ENCODE peak calls at places on chromosomes 5 and 9, in four cellular contexts. I is psoas muscle, O is cardiac muscle cell, W is pancreas. V is an unnamed sample.
A peak's percentile ranks its signal among the peaks of the same experiment; 100 is the strongest.

GRCh38 chr9:110427497-110428104 is 89.9 kb upstream of the TXNDC8 start:
- DNase-seq in I (no peak), O (peak; percentile 52), W (no peak), V (no peak)

GRCh38 chr5:11609570-11610322 is 294.5 kb downstream of the CTNND2 start:
- DNase-seq in I (no peak), O (no peak), W (no peak), V (no peak)

GRCh38 chr5:132813599-132814440 is 718 bp downstream of the SOWAHA start:
- DNase-seq in I (peak; percentile 59), O (no peak), W (peak; percentile 87), V (peak; percentile 60)

GRCh38 chr5:158406884-158407790 is 548.2 kb upstream of the CLINT1 start:
- DNase-seq in I (no peak), O (peak; percentile 80), W (no peak), V (no peak)

GRCh38 chr5:172439785-172440480 is 14.4 kb downstream of the SH3PXD2B start:
- DNase-seq in I (peak; percentile 68), O (no peak), W (no peak), V (peak; percentile 82)

GRCh38 chr5:115586525-115587146 is 15.6 kb downstream of the TICAM2 start:
- DNase-seq in I (no peak), O (peak; percentile 58), W (no peak), V (no peak)

GRCh38 chr9:70165006-70165602 is 93.7 kb upstream of the SMC5 start:
- DNase-seq in I (no peak), O (no peak), W (no peak), V (no peak)

GRCh38 chr5:78563621-78564020 is 85.0 kb downstream of the LHFPL2 start:
- DNase-seq in I (no peak), O (no peak), W (no peak), V (no peak)

GRCh38 chr5:126603402-126603991 is 2.8 kb downstream of the PHAX start:
- DNase-seq in I (no peak), O (no peak), W (no peak), V (no peak)

GRCh38 chr5:168332042-168332441 is 40.6 kb downstream of the WWC1 start:
- DNase-seq in I (no peak), O (no peak), W (no peak), V (no peak)

GRCh38 chr9:129253820-129254381 is 75.8 kb upstream of the IER5L start:
- DNase-seq in I (peak; percentile 71), O (peak; percentile 81), W (peak; percentile 68), V (peak; percentile 77)

GRCh38 chr9:124897570-124898460 is 35.9 kb downstream of the ARPC5L start:
- DNase-seq in I (no peak), O (no peak), W (no peak), V (no peak)

GRCh38 chr5:2317540-2317939 is 433.9 kb downstream of the IRX2 start:
- DNase-seq in I (no peak), O (no peak), W (no peak), V (no peak)

GRCh38 chr5:87906962-87907361 is 361.7 kb downstream of the TMEM161B start:
- DNase-seq in I (no peak), O (no peak), W (no peak), V (no peak)

GRCh38 chr5:52767766-52768480 is 19.8 kb upstream of the ITGA1 start:
- DNase-seq in I (no peak), O (no peak), W (no peak), V (no peak)

GRCh38 chr9:122402403-122403268 is 31.8 kb downstream of the PTGS1 start:
- DNase-seq in I (no peak), O (peak; percentile 99), W (no peak), V (no peak)

GRCh38 chr9:91106415-91106814 is 255.3 kb downstream of the AUH start:
- DNase-seq in I (no peak), O (no peak), W (no peak), V (no peak)

GRCh38 chr5:66629446-66629845 is 33.3 kb downstream of the MAST4 start:
- DNase-seq in I (no peak), O (no peak), W (no peak), V (no peak)

GRCh38 chr5:171676286-171676944 is 109.2 kb upstream of the SMIM23 start:
- DNase-seq in I (no peak), O (no peak), W (no peak), V (no peak)

GRCh38 chr5:130885027-130885426 is 280.0 kb downstream of the HINT1 start:
- DNase-seq in I (no peak), O (no peak), W (no peak), V (no peak)

GRCh38 chr9:21993007-21993406 is 1.2 kb downstream of the CDKN2A start:
- DNase-seq in I (no peak), O (no peak), W (no peak), V (no peak)

GRCh38 chr5:96601811-96602244 is 60.3 kb upstream of the CAST start:
- DNase-seq in I (no peak), O (peak; percentile 80), W (no peak), V (no peak)

GRCh38 chr9:71604197-71605063 is 163.9 kb downstream of the CEMIP2 start:
- DNase-seq in I (peak; percentile 76), O (peak; percentile 83), W (peak; percentile 63), V (peak; percentile 83)

GRCh38 chr5:73327908-73328455 is 120.6 kb downstream of the FOXD1 start:
- DNase-seq in I (no peak), O (no peak), W (no peak), V (no peak)

GRCh38 chr9:7285199-7285598 is 514.4 kb downstream of the DMAC1 start:
- DNase-seq in I (no peak), O (no peak), W (no peak), V (no peak)

GRCh38 chr9:91589101-91589553 is 165.5 kb upstream of the NFIL3 start:
- DNase-seq in I (no peak), O (peak; percentile 94), W (no peak), V (peak; percentile 74)

GRCh38 chr9:135750786-135751185 is 48.8 kb downstream of the KCNT1 start:
- DNase-seq in I (no peak), O (no peak), W (no peak), V (no peak)

GRCh38 chr9:108274971-108275370 is 580.8 kb downstream of the ACTL7B start:
- DNase-seq in I (no peak), O (no peak), W (no peak), V (no peak)

GRCh38 chr9:108275906-108276305 is 579.9 kb downstream of the ACTL7B start:
- DNase-seq in I (no peak), O (no peak), W (no peak), V (no peak)

GRCh38 chr9:108271646-108272349 is 584.0 kb downstream of the ACTL7B start:
- DNase-seq in I (no peak), O (peak; percentile 72), W (no peak), V (no peak)

GRCh38 chr9:108272350-108272899 is 583.4 kb downstream of the ACTL7B start:
- DNase-seq in I (peak; percentile 68), O (peak; percentile 75), W (no peak), V (peak; percentile 72)

GRCh38 chr9:108273988-108274387 is 581.8 kb downstream of the ACTL7B start:
- DNase-seq in I (no peak), O (no peak), W (no peak), V (no peak)
- H3K4me1 ChIP-seq in I (peaks cover 8% of the 10 kb centered on the region), O (no peaks in the 10 kb centered on the region), W (no peaks in the 10 kb centered on the region), V (peaks cover 11% of the 10 kb centered on the region)

DNA sequence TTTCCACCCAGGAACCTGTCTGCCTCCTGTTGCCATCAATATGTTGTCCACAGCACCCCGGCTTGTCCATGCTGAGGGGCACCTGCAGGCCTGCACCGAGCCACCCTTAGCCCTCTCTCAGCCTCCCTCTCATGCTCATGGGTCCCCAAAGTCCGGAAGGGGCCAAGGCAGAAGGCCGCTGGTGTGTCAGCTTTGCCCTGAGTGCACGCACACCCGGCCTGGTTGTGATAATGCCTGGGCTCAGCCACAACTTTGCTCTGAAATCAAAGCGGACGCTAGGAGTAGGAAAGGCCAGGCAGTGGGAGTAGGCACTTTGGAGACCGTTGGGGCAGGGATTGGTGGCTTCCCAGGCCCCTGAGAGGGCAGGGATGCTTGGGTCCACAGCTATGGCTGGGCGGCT is 201.8 kb upstream of the NUDT12 start:
- DNase-seq in I (no peak), O (no peak), W (peak; percentile 47), V (peak; percentile 59)
- TF ChIP-seq CTCF in I (no peak), O (no peak), W (no peak), V (no peak)

GRCh38 chr5:135245521-135246499 is 153.2 kb downstream of the MACROH2A1 start:
- DNase-seq in I (no peak), O (peak; percentile 62), W (no peak), V (peak; percentile 60)
- H3K4me1 ChIP-seq in I (peaks cover 55% of the 10 kb centered on the region), O (peaks cover 19% of the 10 kb centered on the region), W (no peaks in the 10 kb centered on the region), V (peaks cover 60% of the 10 kb centered on the region)

GRCh38 chr5:26434688-26435087 is 603.7 kb downstream of the CDH9 start:
- DNase-seq in I (no peak), O (no peak), W (no peak), V (no peak)
- TF ChIP-seq CTCF in I (no peak), O (no peak), W (no peak), V (no peak)

V was measured in sigmoid colon.